ENCODE peak calls at places on chromosomes 7 and 10, in six cellular contexts. X is AG04450; Q is activated T-cell treated with anti-CD3 and anti-CD28 coated beads, Interleukin-2, amount 50 U/mL, for 48 hours; Y is ELF-1; P is Calu3; C is Daoy. A is an unnamed sample.

GRCh38 chr7:97094531-97094930 is 23.0 kb upstream of the SDHAF3 start:
- DNase-seq in X (no peak), Q (no peak), Y (no peak), P (no peak), C (no peak), A (no peak)

GRCh38 chr10:62384057-62384446 is 9.9 kb downstream of the ZNF365 start:
- DNase-seq in X (peak), Q (peak), Y (no peak), P (peak), C (peak), A (no peak)

GRCh38 chr7:65972976-65973375 is 9.0 kb downstream of the GUSB start:
- DNase-seq in X (no peak), Q (no peak), Y (no peak), P (no peak), C (no peak), A (no peak)

GRCh38 chr7:46230298-46231295 is 309.5 kb upstream of the IGFBP3 start:
- DNase-seq in X (no peak), Q (no peak), Y (no peak), P (no peak), C (no peak), A (no peak)

GRCh38 chr7:55309040-55309991 is 55.8 kb upstream of the LANCL2 start:
- DNase-seq in X (no peak), Q (peak), Y (no peak), P (no peak), C (peak), A (no peak)

GRCh38 chr10:73218466-73219191 is 28.4 kb downstream of the DNAJC9 start:
- DNase-seq in X (no peak), Q (no peak), Y (no peak), P (peak), C (no peak), A (no peak)

GRCh38 chr7:144670251-144670650 is 165.6 kb downstream of the TPK1 start:
- DNase-seq in X (no peak), Q (no peak), Y (no peak), P (no peak), C (no peak), A (no peak)

GRCh38 chr7:7051221-7051877 is 131.0 kb upstream of the C1GALT1 start:
- DNase-seq in X (no peak), Q (no peak), Y (no peak), P (no peak), C (peak), A (no peak)

GRCh38 chr7:132650498-132650897 is 74.2 kb upstream of the PLXNA4 start:
- DNase-seq in X (peak), Q (no peak), Y (peak), P (no peak), C (peak), A (no peak)

GRCh38 chr7:49791089-49791741 is 17.8 kb downstream of the VWC2 start:
- DNase-seq in X (no peak), Q (no peak), Y (peak), P (peak), C (no peak), A (peak)

GRCh38 chr7:102282465-102283362 is 4.0 kb upstream of the SH2B2 start:
- DNase-seq in X (no peak), Q (no peak), Y (no peak), P (no peak), C (no peak), A (no peak)

GRCh38 chr10:124566981-124567835 is 105.6 kb downstream of the LHPP start:
- DNase-seq in X (no peak), Q (no peak), Y (no peak), P (no peak), C (no peak), A (no peak)

GRCh38 chr7:69967699-69968450 is 369.6 kb downstream of the AUTS2 start:
- DNase-seq in X (no peak), Q (no peak), Y (no peak), P (no peak), C (no peak), A (peak)

GRCh38 chr10:7008645-7009044 is 402.2 kb downstream of the SFMBT2 start:
- DNase-seq in X (no peak), Q (no peak), Y (no peak), P (no peak), C (no peak), A (no peak)

GRCh38 chr10:7606977-7607404 is 59.8 kb downstream of the ITIH5 start:
- DNase-seq in X (no peak), Q (no peak), Y (peak), P (no peak), C (no peak), A (no peak)

GRCh38 chr10:68121020-68121743 is 11.9 kb downstream of the MYPN start:
- DNase-seq in X (no peak), Q (no peak), Y (no peak), P (no peak), C (no peak), A (no peak)

GRCh38 chr10:99339077-99339476 is 9.9 kb downstream of the CNNM1 start:
- DNase-seq in X (no peak), Q (no peak), Y (no peak), P (no peak), C (no peak), A (no peak)

GRCh38 chr7:37916673-37917660 is at the start of gene SFRP4:
- DNase-seq in X (no peak), Q (peak), Y (peak), P (peak), C (peak), A (peak)

GRCh38 chr7:131424219-131424822 is 96.6 kb downstream of the MKLN1 start:
- DNase-seq in X (peak), Q (no peak), Y (no peak), P (no peak), C (peak), A (no peak)

GRCh38 chr7:17274551-17275245 is 23.8 kb upstream of the AHR start:
- DNase-seq in X (no peak), Q (no peak), Y (no peak), P (peak), C (peak), A (no peak)

GRCh38 chr7:139635521-139636240 is 112.2 kb downstream of the CLEC2L start:
- DNase-seq in X (no peak), Q (peak), Y (no peak), P (no peak), C (no peak), A (no peak)

GRCh38 chr10:21195149-21195731 is 298.1 kb upstream of the NEBL start:
- DNase-seq in X (no peak), Q (no peak), Y (no peak), P (peak), C (no peak), A (no peak)

GRCh38 chr7:92778972-92779371 is 57.4 kb downstream of the CDK6 start:
- DNase-seq in X (no peak), Q (no peak), Y (no peak), P (no peak), C (peak), A (no peak)

GRCh38 chr10:113103131-113103830 is 153.2 kb downstream of the TCF7L2 start:
- DNase-seq in X (no peak), Q (no peak), Y (no peak), P (no peak), C (no peak), A (no peak)

GRCh38 chr7:80935971-80936370 is 17.1 kb upstream of the SEMA3C start:
- DNase-seq in X (no peak), Q (no peak), Y (no peak), P (no peak), C (no peak), A (no peak)

GRCh38 chr7:32043688-32044087 is 26.5 kb downstream of the PDE1C start:
- DNase-seq in X (peak), Q (no peak), Y (no peak), P (peak), C (peak), A (no peak)

GRCh38 chr7:44212018-44212417 is 11.2 kb downstream of the YKT6 start:
- DNase-seq in X (no peak), Q (no peak), Y (no peak), P (no peak), C (no peak), A (no peak)

GRCh38 chr7:138679793-138680192 is 21.4 kb downstream of the SVOPL start:
- DNase-seq in X (no peak), Q (no peak), Y (no peak), P (no peak), C (no peak), A (no peak)

A was measured in H9.